ENCODE peak calls at places on chromosomes 11 and 22, in four cellular contexts. Y is Panc1, X is HepG2, C is HCT116. R is an unnamed sample.

GRCh38 chr11:19660076-19660475 is 52.6 kb upstream of the NAV2 start:
- ATAC-seq in Y (peak), X (peak), C (peak), R (peak)

GRCh38 chr11:97761175-97761574 is 1259.6 kb upstream of the CNTN5 start:
- ATAC-seq in Y (no peak), X (no peak), C (no peak), R (no peak)

GRCh38 chr22:37599161-37599560 is 9.5 kb upstream of the GGA1 start:
- ATAC-seq in Y (no peak), X (no peak), C (no peak), R (no peak)

GRCh38 chr11:74011360-74012071 is 2.6 kb upstream of the UCP3 start:
- ATAC-seq in Y (no peak), X (no peak), C (no peak), R (peak)

GRCh38 chr11:46686886-46687810 is 13.3 kb downstream of the ARHGAP1 start:
- ATAC-seq in Y (no peak), X (no peak), C (no peak), R (peak)

GRCh38 chr22:37147186-37147990 is 2.3 kb downstream of the IL2RB start:
- ATAC-seq in Y (no peak), X (no peak), C (no peak), R (no peak)

GRCh38 chr22:50303848-50304527 is 3.5 kb downstream of the PLXNB2 start:
- ATAC-seq in Y (no peak), X (peak), C (peak), R (peak)

GRCh38 chr11:12389676-12390075 is 12.3 kb downstream of the PARVA start:
- ATAC-seq in Y (no peak), X (no peak), C (no peak), R (no peak)

GRCh38 chr11:32792948-32793475 is 1.4 kb downstream of the CCDC73 start:
- ATAC-seq in Y (peak), X (peak), C (peak), R (peak)

GRCh38 chr11:126992065-126992803 is 8.3 kb downstream of the KIRREL3 start:
- ATAC-seq in Y (peak), X (no peak), C (no peak), R (no peak)

GRCh38 chr11:123255909-123256308 is 60.9 kb upstream of the CLMP start:
- ATAC-seq in Y (no peak), X (no peak), C (no peak), R (no peak)

GRCh38 chr11:898160-898517 is 12.5 kb downstream of the CHID1 start:
- ATAC-seq in Y (peak), X (peak), C (peak), R (peak)

GRCh38 chr11:59191095-59191494 is 19.2 kb downstream of the DTX4 start:
- ATAC-seq in Y (no peak), X (peak), C (no peak), R (no peak)

GRCh38 chr11:36890280-36890679 is 292.2 kb upstream of the RAG2 start:
- ATAC-seq in Y (no peak), X (no peak), C (no peak), R (no peak)

GRCh38 chr11:103904324-103904667 is 132.1 kb upstream of the DDI1 start:
- ATAC-seq in Y (no peak), X (no peak), C (no peak), R (no peak)

GRCh38 chr11:134560066-134560465 is 148.0 kb upstream of the B3GAT1 start:
- ATAC-seq in Y (no peak), X (no peak), C (no peak), R (no peak)

GRCh38 chr11:117633976-117634755 is 162.8 kb downstream of the DSCAML1 start:
- ATAC-seq in Y (no peak), X (no peak), C (no peak), R (no peak)

GRCh38 chr22:36362077-36362476 is 25.7 kb downstream of the MYH9 start:
- ATAC-seq in Y (no peak), X (no peak), C (no peak), R (no peak)

GRCh38 chr11:116913000-116913399 is 75.6 kb upstream of the APOA1 start:
- ATAC-seq in Y (no peak), X (no peak), C (no peak), R (no peak)

GRCh38 chr11:95682552-95682951 is 107.0 kb downstream of the FAM76B start:
- ATAC-seq in Y (no peak), X (no peak), C (no peak), R (peak)

GRCh38 chr11:113884361-113884836 is 9.0 kb upstream of the USP28 start:
- ATAC-seq in Y (no peak), X (peak), C (no peak), R (no peak)

GRCh38 chr11:4184163-4184916 is 89.7 kb downstream of the RRM1 start:
- ATAC-seq in Y (no peak), X (no peak), C (no peak), R (no peak)

GRCh38 chr11:116192509-116193206 is 580.1 kb downstream of the BUD13 start:
- ATAC-seq in Y (no peak), X (no peak), C (no peak), R (no peak)

GRCh38 chr11:118090545-118091162 is 3.9 kb upstream of the SMIM35 start:
- ATAC-seq in Y (no peak), X (no peak), C (no peak), R (no peak)

GRCh38 chr11:110859998-110860397 is 147.8 kb upstream of the ARHGAP20 start:
- ATAC-seq in Y (no peak), X (no peak), C (no peak), R (no peak)

GRCh38 chr11:12524865-12525264 is 147.5 kb downstream of the PARVA start:
- ATAC-seq in Y (no peak), X (no peak), C (no peak), R (peak)

GRCh38 chr11:65059523-65059922 is 1.2 kb upstream of the NAALADL1 start:
- ATAC-seq in Y (peak), X (peak), C (no peak), R (no peak)

GRCh38 chr11:71130106-71130505 is 122.3 kb downstream of the SHANK2 start:
- ATAC-seq in Y (no peak), X (no peak), C (no peak), R (no peak)

GRCh38 chr11:37104380-37104779 is 506.3 kb upstream of the RAG2 start:
- ATAC-seq in Y (no peak), X (no peak), C (no peak), R (no peak)

GRCh38 chr22:42793848-42794405 is 63.1 kb downstream of the ARFGAP3 start:
- ATAC-seq in Y (no peak), X (peak), C (no peak), R (no peak)

GRCh38 chr11:12148466-12148865 is 38.1 kb downstream of the MICAL2 start:
- ATAC-seq in Y (no peak), X (no peak), C (no peak), R (no peak)

GRCh38 chr11:76673164-76674142 is 2.9 kb upstream of the LRRC32 start:
- ATAC-seq in Y (no peak), X (peak), C (no peak), R (no peak)

GRCh38 chr11:134347441-134347840 is 15.7 kb downstream of the GLB1L2 start:
- ATAC-seq in Y (no peak), X (no peak), C (no peak), R (no peak)

GRCh38 chr11:35173011-35173511 is 34.1 kb downstream of the CD44 start:
- ATAC-seq in Y (no peak), X (peak), C (no peak), R (peak)

GRCh38 chr22:40520562-40520961 is 116.0 kb downstream of the MRTFA start:
- ATAC-seq in Y (no peak), X (no peak), C (no peak), R (no peak)

GRCh38 chr11:77990981-77991380 is 3.5 kb downstream of the INTS4 start:
- ATAC-seq in Y (no peak), X (no peak), C (no peak), R (no peak)

GRCh38 chr11:77993902-77994301 is 566 bp downstream of the INTS4 start:
- ATAC-seq in Y (no peak), X (no peak), C (no peak), R (no peak)

GRCh38 chr11:78000193-78000592 is 5.7 kb upstream of the INTS4 start:
- ATAC-seq in Y (peak), X (peak), C (peak), R (peak)

GRCh38 chr11:77999446-77999845 is 5.0 kb upstream of the INTS4 start:
- ATAC-seq in Y (no peak), X (no peak), C (no peak), R (no peak)

GRCh38 chr11:77994434-77995362 is at the start of gene INTS4:
- ATAC-seq in Y (peak), X (peak), C (peak), R (peak)
- TF ChIP-seq POLR2AphosphoS5 in Y (peak), X (peak), C (peak), R (peak)

GRCh38 chr11:60482361-60482760 is 10.2 kb upstream of the MS4A12 start:
- ATAC-seq in Y (no peak), X (no peak), C (no peak), R (no peak)
- H3K27ac ChIP-seq in Y (no peak), X (no peak), C (no peak), R (no peak)

DNA sequence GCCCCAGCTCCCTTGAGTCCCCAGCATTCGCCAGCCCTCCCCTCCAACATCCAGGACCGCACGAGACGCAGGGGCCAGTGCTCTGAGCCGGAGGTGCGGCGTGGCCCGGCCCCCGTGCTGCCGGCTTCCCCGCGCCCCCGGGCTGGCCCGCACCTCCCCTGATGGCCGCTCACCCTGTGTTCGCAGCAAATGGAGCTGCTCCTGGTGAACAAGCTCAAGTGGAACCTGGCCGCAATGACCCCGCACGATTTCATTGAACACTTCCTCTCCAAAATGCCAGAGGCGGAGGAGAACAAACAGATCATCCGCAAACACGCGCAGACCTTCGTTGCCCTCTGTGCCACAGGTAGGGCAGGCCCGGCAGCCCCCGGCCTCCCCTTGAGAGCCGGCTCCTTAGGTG is 2.7 kb downstream of the CCND1 start:
- ATAC-seq in Y (no peak), X (no peak), C (no peak), R (no peak)
- TF ChIP-seq CTCF in Y (peak), X (no peak), C (no peak), R (no peak)

GRCh38 chr22:46247443-46247975 is 2.6 kb downstream of the CDPF1 start:
- ATAC-seq in Y (no peak), X (no peak), C (no peak), R (no peak)
- TF ChIP-seq POLR2AphosphoS5 in Y (no peak), X (no peak), C (no peak), R (no peak)

GRCh38 chr22:34116126-34116525 is 195.8 kb upstream of the LARGE1 start:
- ATAC-seq in Y (no peak), X (no peak), C (no peak), R (no peak)
- H3K27ac ChIP-seq in Y (no peak), X (no peak), C (no peak), R (no peak)

DNA sequence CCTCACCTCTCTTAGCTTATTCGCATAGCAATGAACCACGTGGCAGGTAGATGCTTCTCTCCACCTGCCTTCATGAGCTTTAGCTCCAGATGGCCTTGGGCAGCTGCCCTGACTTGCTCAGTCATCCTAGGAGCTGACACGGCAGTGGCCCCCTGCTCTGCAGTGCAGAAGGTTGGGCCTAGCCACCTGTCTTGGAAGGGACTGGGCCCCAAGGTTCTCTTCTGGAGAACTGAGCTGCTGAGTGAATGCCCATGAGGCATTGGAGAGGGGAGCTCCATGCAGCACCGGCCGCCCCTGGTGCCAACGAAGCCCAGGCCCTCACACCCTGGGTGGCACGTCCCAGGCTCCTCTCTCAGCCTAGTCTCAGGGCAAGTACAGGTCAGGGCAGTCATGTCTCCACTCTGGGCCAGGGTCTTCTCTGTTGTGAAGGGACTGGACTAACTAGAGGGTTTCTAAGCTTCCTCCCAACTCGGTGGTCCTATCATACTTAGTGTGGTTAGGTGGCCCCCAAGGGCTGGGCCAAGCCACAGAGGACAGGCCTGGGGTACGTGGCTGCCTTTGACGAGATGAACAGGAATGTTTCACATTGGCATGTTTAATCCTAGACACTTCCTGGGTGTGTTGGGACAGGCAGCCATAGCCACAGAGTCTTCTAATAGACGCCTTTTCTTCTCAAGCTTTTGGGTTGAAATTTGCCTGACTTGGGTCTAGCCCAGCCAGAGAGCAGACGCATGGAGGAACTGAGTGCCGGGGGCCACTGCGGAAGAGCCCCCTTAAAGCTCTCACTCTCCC is 47.9 kb downstream of the ALX4 start:
- ATAC-seq in Y (no peak), X (no peak), C (no peak), R (no peak)
- TF ChIP-seq CTCF in Y (no peak), X (no peak), C (no peak), R (no peak)

GRCh38 chr22:28815101-28815500 is 14.7 kb upstream of the XBP1 start:
- ATAC-seq in Y (no peak), X (no peak), C (no peak), R (no peak)

GRCh38 chr22:28812491-28812890 is 12.1 kb upstream of the XBP1 start:
- ATAC-seq in Y (no peak), X (no peak), C (no peak), R (no peak)

GRCh38 chr22:28813772-28814518 is 13.6 kb upstream of the XBP1 start:
- ATAC-seq in Y (no peak), X (peak), C (no peak), R (peak)

GRCh38 chr22:28808716-28809355 is 8.5 kb upstream of the XBP1 start:
- ATAC-seq in Y (no peak), X (peak), C (no peak), R (no peak)

DNA sequence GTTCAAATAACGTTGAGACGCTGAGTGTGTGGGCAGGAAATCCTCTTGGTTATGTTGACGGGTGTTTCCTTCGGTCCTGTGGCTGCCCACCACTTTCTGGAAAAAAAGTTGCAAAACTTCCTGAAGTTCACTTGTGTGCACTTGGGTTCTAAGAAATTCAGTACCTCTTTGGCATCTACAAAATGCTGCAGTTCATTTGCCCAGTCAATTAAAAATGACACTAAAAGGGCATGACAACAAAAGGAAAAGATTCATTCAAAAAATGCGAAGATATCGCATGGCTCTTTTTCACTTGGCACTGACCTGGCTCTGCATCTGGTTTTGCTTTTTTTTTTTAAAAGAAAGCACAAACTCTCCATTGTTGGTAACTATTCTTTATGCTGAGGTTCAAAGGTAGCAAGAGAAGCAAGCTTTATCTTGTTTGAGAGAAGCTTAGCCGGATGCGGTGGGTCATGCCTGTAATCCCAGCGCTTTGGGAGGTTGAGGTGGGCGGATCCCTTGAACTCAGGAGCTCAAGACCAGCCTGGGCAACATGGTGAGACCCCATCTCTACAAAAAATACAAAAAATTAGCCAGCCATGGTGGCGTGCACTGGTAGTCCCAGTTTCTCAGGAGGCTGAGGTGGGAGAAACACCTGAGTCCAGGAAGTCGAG is 10.6 kb upstream of the XBP1 start:
- ATAC-seq in Y (no peak), X (peak), C (no peak), R (no peak)
- TF ChIP-seq POLR2AphosphoS5 in Y (no peak), X (peak), C (no peak), R (no peak)

DNA sequence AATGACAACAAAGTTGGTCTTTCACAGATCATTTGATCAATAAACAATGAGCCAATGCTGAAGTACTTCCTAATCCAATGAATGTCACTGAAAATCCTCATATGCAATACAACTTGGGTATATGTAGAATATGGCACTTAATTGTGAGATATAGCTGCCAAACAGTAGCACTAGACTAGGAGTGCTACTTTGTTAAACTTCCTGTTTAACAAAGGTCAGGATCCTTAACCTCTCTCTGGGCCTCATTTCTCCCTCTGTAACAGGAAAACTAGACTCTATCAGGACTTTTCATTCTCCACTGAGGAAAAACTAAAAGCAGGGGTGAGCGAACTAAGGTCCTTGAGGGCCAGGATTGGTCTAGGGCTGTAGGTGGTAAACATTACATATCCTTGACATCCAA is 56.1 kb downstream of the PITPNB start:
- ATAC-seq in Y (no peak), X (no peak), C (no peak), R (no peak)
- H3K27ac ChIP-seq in Y (no peak), X (no peak), C (no peak), R (peak)